ENCODE peak calls at places on chromosomes 7 and 10, in four cellular contexts. X, E, Z and V are unnamed samples. For H3K36me3 and H3K4me1, the result is how much of the 10 kb centered on the place peaks cover.

GRCh38 chr7:28867181-28867580 is 90.9 kb downstream of the TRIL start:
- DNase-seq in X (no peak), E (no peak), Z (no peak), V (no peak)

GRCh38 chr10:50506861-50507573 is 116.7 kb downstream of the SGMS1 start:
- DNase-seq in X (peak), E (no peak), Z (no peak), V (no peak)

GRCh38 chr7:70044064-70044463 is 445.8 kb downstream of the AUTS2 start:
- DNase-seq in X (no peak), E (no peak), Z (no peak), V (no peak)

GRCh38 chr10:81733547-81733946 is 141.4 kb upstream of the NRG3 start:
- DNase-seq in X (no peak), E (no peak), Z (no peak), V (no peak)

GRCh38 chr7:28083998-28084985 is 96.3 kb downstream of the JAZF1 start:
- DNase-seq in X (no peak), E (no peak), Z (no peak), V (no peak)

GRCh38 chr10:97408496-97408992 is 7.4 kb upstream of the RRP12 start:
- DNase-seq in X (peak), E (no peak), Z (no peak), V (no peak)

GRCh38 chr7:25521236-25521635 is 292.9 kb upstream of the NPVF start:
- DNase-seq in X (no peak), E (no peak), Z (no peak), V (no peak)

GRCh38 chr7:155739538-155740140 is 72.6 kb downstream of the SHH start:
- DNase-seq in X (no peak), E (no peak), Z (no peak), V (no peak)

GRCh38 chr7:84102213-84102612 is 92.4 kb downstream of the SEMA3A start:
- DNase-seq in X (no peak), E (no peak), Z (no peak), V (no peak)

GRCh38 chr10:34996843-34997242 is 93.3 kb downstream of the CUL2 start:
- DNase-seq in X (no peak), E (no peak), Z (no peak), V (no peak)

GRCh38 chr10:38054361-38054797 is 39.8 kb upstream of the ZNF37A start:
- DNase-seq in X (no peak), E (no peak), Z (no peak), V (no peak)

GRCh38 chr7:1458676-1459511 is at the start of gene MICALL2:
- DNase-seq in X (peak), E (no peak), Z (no peak), V (no peak)

GRCh38 chr10:117685431-117685830 is 142.9 kb downstream of the EMX2 start:
- DNase-seq in X (no peak), E (no peak), Z (no peak), V (no peak)

GRCh38 chr7:44213872-44214595 is 13.3 kb downstream of the YKT6 start:
- DNase-seq in X (peak), E (no peak), Z (peak), V (peak)

GRCh38 chr7:136976504-136977251 is 108.2 kb downstream of the CHRM2 start:
- DNase-seq in X (no peak), E (no peak), Z (no peak), V (peak)

GRCh38 chr7:149855368-149856305 is 17.5 kb downstream of the ZNF862 start:
- DNase-seq in X (peak), E (no peak), Z (no peak), V (no peak)

GRCh38 chr7:100584046-100584676 is 1.8 kb downstream of the LRCH4 start:
- DNase-seq in X (no peak), E (no peak), Z (no peak), V (no peak)

GRCh38 chr10:1293636-1294440 is 237.7 kb downstream of the WDR37 start:
- DNase-seq in X (no peak), E (no peak), Z (peak), V (peak)

GRCh38 chr7:139526578-139527544 is 3.4 kb downstream of the CLEC2L start:
- DNase-seq in X (no peak), E (no peak), Z (no peak), V (no peak)

GRCh38 chr7:55513849-55514248 is 58.5 kb downstream of the VOPP1 start:
- DNase-seq in X (no peak), E (no peak), Z (no peak), V (no peak)

GRCh38 chr10:64007157-64007556 is 486.0 kb downstream of the REEP3 start:
- DNase-seq in X (no peak), E (no peak), Z (no peak), V (no peak)

GRCh38 chr10:91621483-91622113 is 11.3 kb downstream of the PPP1R3C start:
- DNase-seq in X (no peak), E (no peak), Z (no peak), V (no peak)

GRCh38 chr7:1979591-1980560 is 252.9 kb downstream of the MAD1L1 start:
- DNase-seq in X (no peak), E (no peak), Z (no peak), V (no peak)

GRCh38 chr7:136728945-136729344 is 139.5 kb upstream of the CHRM2 start:
- DNase-seq in X (no peak), E (no peak), Z (no peak), V (no peak)

GRCh38 chr7:131786204-131786603 is 229.8 kb upstream of the PODXL start:
- DNase-seq in X (no peak), E (no peak), Z (no peak), V (no peak)

GRCh38 chr10:61164458-61165160 is 220.6 kb upstream of the RHOBTB1 start:
- DNase-seq in X (peak), E (no peak), Z (no peak), V (no peak)

GRCh38 chr10:75358835-75359421 is 42.6 kb downstream of the ZNF503 start:
- DNase-seq in X (no peak), E (no peak), Z (no peak), V (no peak)

GRCh38 chr10:44070282-44070681 is 314.6 kb downstream of the CXCL12 start:
- DNase-seq in X (no peak), E (no peak), Z (no peak), V (no peak)

GRCh38 chr10:79158402-79159097 is 89.8 kb downstream of the ZMIZ1 start:
- DNase-seq in X (no peak), E (no peak), Z (no peak), V (peak)

GRCh38 chr10:87952612-87953011 is 89.2 kb downstream of the PTEN start:
- DNase-seq in X (peak), E (no peak), Z (no peak), V (no peak)

GRCh38 chr7:31950101-31950755 is 120.0 kb downstream of the PDE1C start:
- DNase-seq in X (no peak), E (no peak), Z (no peak), V (no peak)

GRCh38 chr10:24685958-24686540 is 37.6 kb downstream of the ARHGAP21 start:
- DNase-seq in X (no peak), E (no peak), Z (no peak), V (no peak)

GRCh38 chr7:96285579-96285978 is 36.3 kb downstream of the SLC25A13 start:
- DNase-seq in X (no peak), E (no peak), Z (no peak), V (no peak)

GRCh38 chr10:62250594-62251198 is 17.9 kb downstream of the RTKN2 start:
- DNase-seq in X (peak), E (no peak), Z (no peak), V (no peak)

GRCh38 chr10:133096616-133097269 is 9.0 kb downstream of the ADGRA1 start:
- DNase-seq in X (no peak), E (no peak), Z (no peak), V (no peak)
- TF ChIP-seq SUZ12 in X (no peak), E (no peak), Z (no peak), V (no peak)

DNA sequence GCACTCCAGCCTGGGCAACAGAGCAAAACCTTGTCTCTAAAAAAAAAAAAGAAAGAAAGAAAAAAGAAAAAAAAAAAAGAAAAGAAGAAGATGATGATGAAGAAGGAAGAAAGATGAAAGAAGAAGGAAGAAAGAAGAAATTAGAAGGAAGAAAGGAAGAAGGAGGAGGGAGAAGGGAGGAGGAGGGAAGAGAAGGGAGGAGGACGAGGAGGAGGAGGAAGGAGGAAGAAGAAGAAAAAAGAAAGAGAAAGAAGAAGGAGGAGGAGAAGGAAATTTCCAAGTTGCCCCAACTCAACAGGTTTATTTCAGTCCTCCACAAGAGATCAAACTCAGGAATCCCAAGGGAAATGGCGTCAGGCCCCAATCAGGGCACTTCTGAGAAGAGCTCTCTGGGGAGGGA is 115.7 kb downstream of the ABLIM1 start:
- DNase-seq in X (no peak), E (no peak), Z (no peak), V (no peak)
- H3K36me3 ChIP-seq in X (under half), E (under half), Z (under half), V (under half)

GRCh38 chr10:68594405-68594804 is 34.3 kb downstream of the TET1 start:
- DNase-seq in X (no peak), E (no peak), Z (no peak), V (no peak)
- H3K4me1 ChIP-seq in X (under half), E (under half), Z (under half), V (under half)

GRCh38 chr10:7482992-7483391 is 72.2 kb upstream of the SFMBT2 start:
- DNase-seq in X (no peak), E (no peak), Z (no peak), V (no peak)

GRCh38 chr10:7483848-7484247 is 73.0 kb upstream of the SFMBT2 start:
- DNase-seq in X (no peak), E (no peak), Z (no peak), V (no peak)

GRCh38 chr10:7486533-7486932 is 75.7 kb upstream of the SFMBT2 start:
- DNase-seq in X (no peak), E (no peak), Z (no peak), V (no peak)

GRCh38 chr10:7485267-7485601 is 74.4 kb upstream of the SFMBT2 start:
- DNase-seq in X (no peak), E (no peak), Z (no peak), V (no peak)

DNA sequence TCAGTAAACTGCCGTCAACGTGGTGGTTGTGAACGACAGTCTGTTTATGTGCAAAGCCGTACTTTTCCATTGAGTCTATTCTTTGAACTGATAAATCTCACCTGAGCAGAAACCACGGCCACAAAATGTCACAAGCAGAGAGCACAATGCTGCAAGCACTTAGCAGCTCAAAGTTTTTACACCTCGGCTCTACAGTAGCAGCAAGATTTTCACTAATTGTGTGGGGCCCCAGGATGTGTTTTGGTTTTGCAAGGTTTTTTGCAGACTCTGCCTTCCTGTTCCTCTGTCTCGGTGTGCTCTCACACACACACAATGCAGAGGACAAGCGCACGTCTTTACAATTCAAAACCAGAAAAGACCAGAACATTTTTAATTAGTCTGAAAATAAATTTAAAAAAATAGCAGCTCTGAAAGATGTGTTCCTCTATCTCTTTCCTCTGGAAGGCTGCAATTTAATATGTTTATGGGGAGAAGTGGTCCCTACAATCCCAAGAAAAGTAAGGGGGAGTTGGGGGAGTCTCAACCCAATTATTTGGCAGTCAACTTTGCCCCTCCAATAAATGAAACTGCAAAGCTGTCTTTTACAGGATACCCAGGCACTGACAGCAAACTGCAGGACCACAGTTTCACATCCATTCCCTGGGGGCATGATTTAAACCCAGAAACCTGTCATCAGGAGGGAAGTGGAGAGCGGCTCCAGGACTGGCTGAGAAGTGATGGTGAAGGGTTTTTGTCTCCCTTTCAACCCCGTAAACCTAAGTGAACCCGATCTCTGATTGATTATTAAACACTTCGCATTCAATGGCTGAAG is 73.8 kb upstream of the SFMBT2 start:
- DNase-seq in X (no peak), E (peak), Z (no peak), V (no peak)
- TF ChIP-seq SUZ12 in X (no peak), E (no peak), Z (no peak), V (no peak)

DNA sequence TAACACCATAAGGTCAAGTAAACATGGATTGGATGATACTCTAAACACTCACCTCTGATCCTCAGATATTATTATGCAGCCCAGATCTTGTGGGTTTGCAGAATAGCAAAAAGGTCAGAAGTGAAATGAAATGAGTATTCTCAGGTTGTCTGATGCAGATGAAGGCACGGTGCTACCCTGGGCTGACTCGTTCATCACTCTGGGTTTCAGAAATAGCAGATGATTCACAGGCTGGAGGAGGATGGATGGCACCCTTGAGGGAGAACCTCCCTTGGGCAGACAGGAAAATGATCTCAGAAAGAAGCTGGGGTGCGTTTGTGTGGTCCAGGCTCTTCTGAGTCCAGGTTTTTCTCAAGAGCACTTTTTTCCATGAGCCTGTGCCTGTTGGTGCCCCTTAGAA is 515.8 kb upstream of the MKI67 start:
- DNase-seq in X (no peak), E (no peak), Z (no peak), V (no peak)
- H3K36me3 ChIP-seq in X (under half), E (under half), Z (under half), V (under half)

DNA sequence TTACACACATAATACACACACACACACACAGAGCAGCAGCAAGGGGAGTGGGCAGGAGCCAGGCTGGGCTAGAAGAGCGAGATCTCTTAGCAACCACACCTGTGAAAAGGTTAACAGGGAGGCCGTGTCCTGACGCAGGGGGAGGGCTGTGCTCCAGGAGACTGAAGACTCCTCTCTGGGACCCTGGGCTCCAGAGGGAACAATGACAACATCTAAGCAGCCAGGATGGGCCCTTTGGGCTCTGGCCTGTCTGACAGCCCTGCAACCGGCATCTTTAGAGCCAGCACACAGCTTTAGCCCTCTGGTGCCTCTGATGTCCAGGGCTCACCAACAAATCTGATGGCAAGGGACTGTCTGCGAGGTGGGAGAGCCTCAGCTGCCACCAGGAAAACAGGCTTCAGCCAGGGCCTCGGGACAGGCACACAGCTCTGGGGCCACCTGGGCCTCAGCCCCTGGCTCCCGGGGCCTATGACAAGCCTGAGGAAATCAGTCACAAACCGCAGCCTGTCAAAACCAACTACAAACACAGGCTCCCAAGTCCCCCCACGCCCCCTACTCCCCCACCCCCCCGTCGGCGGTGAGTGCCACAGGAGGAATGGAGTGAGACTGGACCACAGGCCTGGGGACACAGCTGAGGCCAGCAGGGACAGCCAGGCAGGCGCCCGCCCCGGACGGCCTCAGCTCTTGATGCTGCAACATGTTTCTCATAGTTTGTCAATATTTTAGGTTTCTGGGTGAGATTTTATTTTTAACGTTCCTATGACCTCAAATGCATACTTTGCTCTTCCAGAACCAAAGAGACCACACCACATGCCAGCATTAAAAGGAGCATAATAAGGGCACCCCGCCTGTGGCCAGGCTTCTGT is 102.8 kb downstream of the TNS3 start:
- DNase-seq in X (no peak), E (no peak), Z (no peak), V (no peak)
- H3K4me1 ChIP-seq in X (half or more), E (under half), Z (under half), V (under half)

GRCh38 chr10:92629945-92630344 is 37.0 kb downstream of the KIF11 start:
- DNase-seq in X (no peak), E (no peak), Z (no peak), V (no peak)
- TF ChIP-seq SUZ12 in X (no peak), E (no peak), Z (no peak), V (no peak)